ENCODE peak calls at places on chromosome 18, in seven cellular contexts. One of them, this sample, is unnamed.

GRCh38 chr18:79458131-79458838 is 62.6 kb downstream of the NFATC1 start:
- DNase-seq in NCI-H2081: no peak
- DNase-seq in ELR: peak
- DNase-seq in left lobe of liver: no peak
- DNase-seq in HEK293T: no peak
- DNase-seq in SIG-M5: no peak
- DNase-seq in glutamatergic neuron: no peak
- DNase-seq in this sample: peak

GRCh38 chr18:51039138-51040112 is 9.4 kb downstream of the SMAD4 start:
- DNase-seq in SIG-M5: no peak
- DNase-seq in NCI-H2081: no peak
- DNase-seq in ELR: no peak
- DNase-seq in glutamatergic neuron: no peak
- DNase-seq in HEK293T: no peak
- DNase-seq in left lobe of liver: no peak
- DNase-seq in this sample: no peak

GRCh38 chr18:11866329-11866728 is 15.1 kb downstream of the CHMP1B start:
- DNase-seq in left lobe of liver: no peak
- DNase-seq in glutamatergic neuron: no peak
- DNase-seq in HEK293T: no peak
- DNase-seq in NCI-H2081: no peak
- DNase-seq in SIG-M5: no peak
- DNase-seq in ELR: no peak
- DNase-seq in this sample: no peak

GRCh38 chr18:34862561-34862960 is 152.5 kb downstream of the DTNA start:
- DNase-seq in left lobe of liver: no peak
- DNase-seq in glutamatergic neuron: no peak
- DNase-seq in SIG-M5: no peak
- DNase-seq in HEK293T: no peak
- DNase-seq in ELR: no peak
- DNase-seq in NCI-H2081: no peak
- DNase-seq in this sample: no peak

GRCh38 chr18:27213123-27213717 is 28.1 kb upstream of the CHST9 start:
- DNase-seq in NCI-H2081: no peak
- DNase-seq in HEK293T: no peak
- DNase-seq in ELR: no peak
- DNase-seq in SIG-M5: no peak
- DNase-seq in left lobe of liver: no peak
- DNase-seq in glutamatergic neuron: no peak
- DNase-seq in this sample: no peak

GRCh38 chr18:36993068-36993467 is 164.1 kb downstream of the KIAA1328 start:
- DNase-seq in SIG-M5: no peak
- DNase-seq in left lobe of liver: no peak
- DNase-seq in glutamatergic neuron: no peak
- DNase-seq in ELR: peak
- DNase-seq in NCI-H2081: no peak
- DNase-seq in HEK293T: no peak
- DNase-seq in this sample: no peak

GRCh38 chr18:44536619-44537018 is 144.1 kb upstream of the SETBP1 start:
- DNase-seq in HEK293T: no peak
- DNase-seq in NCI-H2081: no peak
- DNase-seq in glutamatergic neuron: no peak
- DNase-seq in ELR: no peak
- DNase-seq in left lobe of liver: no peak
- DNase-seq in SIG-M5: no peak
- DNase-seq in this sample: no peak

GRCh38 chr18:31447530-31448191 is at the start of gene DSG3:
- DNase-seq in left lobe of liver: no peak
- DNase-seq in NCI-H2081: no peak
- DNase-seq in glutamatergic neuron: no peak
- DNase-seq in ELR: no peak
- DNase-seq in HEK293T: peak
- DNase-seq in SIG-M5: no peak
- DNase-seq in this sample: no peak

GRCh38 chr18:6734746-6735430 is 5.4 kb downstream of the ARHGAP28 start:
- DNase-seq in glutamatergic neuron: no peak
- DNase-seq in NCI-H2081: no peak
- DNase-seq in ELR: no peak
- DNase-seq in left lobe of liver: no peak
- DNase-seq in SIG-M5: no peak
- DNase-seq in HEK293T: no peak
- DNase-seq in this sample: no peak